ENCODE peak calls at places on chromosomes 6 and 20, in seven cellular contexts. Y is upper lobe of right lung; L is CD8-positive, alpha-beta memory T cell; B is astrocyte; M is right cardiac atrium; U is adipocyte; J is heart right ventricle. P is an unnamed sample.
A peak's percentile ranks its signal among the peaks of the same experiment; 100 is the strongest.

GRCh38 chr6:89290401-89291155 is 24.5 kb downstream of the GABRR2 start:
- DNase-seq in Y (peak; percentile 36), L (no peak), B (no peak), M (no peak), U (no peak), J (no peak), P (no peak)

GRCh38 chr20:61957961-61958715 is 107.5 kb downstream of the TAF4 start:
- DNase-seq in Y (peak; percentile 20), L (no peak), B (no peak), M (no peak), U (no peak), J (no peak), P (no peak)

GRCh38 chr6:166627875-166628849 is 1.1 kb upstream of the RPS6KA2 start:
- DNase-seq in Y (peak; percentile 85), L (no peak), B (peak; percentile 48), M (peak; percentile 87), U (peak; percentile 80), J (peak; percentile 87), P (peak; percentile 79)

GRCh38 chr6:140879861-140880260 is 1252.9 kb upstream of the GJE1 start:
- DNase-seq in Y (no peak), L (no peak), B (peak; percentile 62), M (no peak), U (peak; percentile 72), J (no peak), P (no peak)

GRCh38 chr6:100484474-100484873 is 19.8 kb upstream of the SIM1 start:
- DNase-seq in Y (no peak), L (no peak), B (peak; percentile 17), M (no peak), U (no peak), J (no peak), P (no peak)

GRCh38 chr20:4951299-4951698 is 50.0 kb downstream of the SLC23A2 start:
- DNase-seq in Y (no peak), L (no peak), B (peak; percentile 89), M (peak; percentile 24), U (peak; percentile 86), J (peak; percentile 38), P (no peak)

GRCh38 chr6:147285087-147285855 is 81.1 kb downstream of the STXBP5 start:
- DNase-seq in Y (no peak), L (peak; percentile 10), B (peak; percentile 50), M (no peak), U (peak; percentile 75), J (no peak), P (no peak)

GRCh38 chr20:3407426-3408250 is at the start of gene DNAAF9:
- DNase-seq in Y (peak; percentile 91), L (peak; percentile 73), B (peak; percentile 59), M (peak; percentile 75), U (peak; percentile 93), J (peak; percentile 80), P (peak; percentile 89)

GRCh38 chr6:144150673-144151009 is 324 bp downstream of the STX11 start:
- DNase-seq in Y (peak; percentile 77), L (peak; percentile 38), B (no peak), M (no peak), U (peak; percentile 50), J (no peak), P (no peak)

GRCh38 chr20:8744228-8744844 is 324.6 kb upstream of the PLCB4 start:
- DNase-seq in Y (no peak), L (no peak), B (no peak), M (no peak), U (peak; percentile 81), J (no peak), P (no peak)

GRCh38 chr6:165967768-165968408 is 199.8 kb downstream of the TBXT start:
- DNase-seq in Y (no peak), L (no peak), B (no peak), M (no peak), U (no peak), J (no peak), P (no peak)

GRCh38 chr6:116764961-116765841 is at the start of gene FAM162B:
- DNase-seq in Y (no peak), L (no peak), B (peak; percentile 5), M (peak; percentile 46), U (peak; percentile 45), J (peak; percentile 74), P (no peak)

GRCh38 chr6:158185729-158186456 is 17.7 kb downstream of the GTF2H5 start:
- DNase-seq in Y (no peak), L (no peak), B (peak; percentile 88), M (no peak), U (peak; percentile 50), J (no peak), P (no peak)

GRCh38 chr6:75266716-75267291 is 17.8 kb downstream of the TMEM30A start:
- DNase-seq in Y (no peak), L (peak; percentile 40), B (no peak), M (no peak), U (peak; percentile 84), J (no peak), P (no peak)

GRCh38 chr6:43502666-43503065 is 7.5 kb downstream of the LRRC73 start:
- DNase-seq in Y (no peak), L (no peak), B (no peak), M (no peak), U (no peak), J (no peak), P (no peak)

GRCh38 chr20:46709055-46709458 is 392 bp upstream of the SLC2A10 start:
- DNase-seq in Y (no peak), L (no peak), B (no peak), M (no peak), U (no peak), J (no peak), P (no peak)

GRCh38 chr6:119040229-119040628 is 38.2 kb downstream of the FAM184A start:
- DNase-seq in Y (peak; percentile 62), L (no peak), B (no peak), M (no peak), U (no peak), J (no peak), P (no peak)

GRCh38 chr6:110357298-110357695 is 852 bp downstream of the METTL24 start:
- DNase-seq in Y (no peak), L (no peak), B (no peak), M (no peak), U (no peak), J (no peak), P (no peak)

GRCh38 chr6:151389640-151390275 is 1.6 kb downstream of the ZBTB2 start:
- DNase-seq in Y (peak; percentile 74), L (no peak), B (peak; percentile 55), M (peak; percentile 71), U (peak; percentile 84), J (peak; percentile 80), P (peak; percentile 66)

GRCh38 chr20:59181936-59182335 is 18.3 kb downstream of the ZNF831 start:
- DNase-seq in Y (no peak), L (no peak), B (no peak), M (no peak), U (no peak), J (no peak), P (no peak)

DNA sequence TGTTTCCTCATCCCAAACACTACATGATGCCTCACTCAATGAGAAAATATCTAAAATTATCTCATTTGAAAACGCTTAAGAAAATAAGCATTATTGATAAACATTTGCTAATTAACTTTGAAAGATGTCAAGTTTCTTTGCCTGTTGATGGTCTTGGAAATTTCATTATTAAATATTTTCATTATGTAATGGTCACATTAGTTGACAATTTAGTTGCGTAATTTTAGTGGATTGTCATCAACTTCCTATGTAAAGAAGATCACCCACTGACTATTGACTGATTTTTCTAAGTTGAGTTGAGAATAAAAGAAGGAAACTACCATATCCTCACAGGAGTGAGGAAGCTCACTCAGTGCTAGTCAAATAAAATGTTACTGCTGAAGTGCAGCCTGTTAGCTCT is 79.9 kb upstream of the LY86 start:
- DNase-seq in Y (no peak), L (no peak), B (no peak), M (no peak), U (no peak), J (no peak), P (no peak)
- H3K27me3 ChIP-seq in Y (no peaks in the 10 kb centered on the region), L (no peaks in the 10 kb centered on the region), B (no peaks in the 10 kb centered on the region), M (no peaks in the 10 kb centered on the region), U (peaks cover 20% of the 10 kb centered on the region), J (no peaks in the 10 kb centered on the region), P (no peaks in the 10 kb centered on the region)

GRCh38 chr6:57072108-57072507 is 17.9 kb upstream of the ZNF451 start:
- DNase-seq in Y (no peak), L (no peak), B (no peak), M (no peak), U (no peak), J (no peak), P (no peak)

GRCh38 chr6:57069920-57070331 is 20.1 kb upstream of the ZNF451 start:
- DNase-seq in Y (no peak), L (no peak), B (no peak), M (no peak), U (no peak), J (no peak), P (no peak)

GRCh38 chr6:57074383-57074782 is 15.6 kb upstream of the ZNF451 start:
- DNase-seq in Y (no peak), L (no peak), B (no peak), M (no peak), U (no peak), J (no peak), P (no peak)

GRCh38 chr6:57078808-57079207 is 11.2 kb upstream of the ZNF451 start:
- DNase-seq in Y (no peak), L (no peak), B (no peak), M (no peak), U (no peak), J (no peak), P (no peak)

DNA sequence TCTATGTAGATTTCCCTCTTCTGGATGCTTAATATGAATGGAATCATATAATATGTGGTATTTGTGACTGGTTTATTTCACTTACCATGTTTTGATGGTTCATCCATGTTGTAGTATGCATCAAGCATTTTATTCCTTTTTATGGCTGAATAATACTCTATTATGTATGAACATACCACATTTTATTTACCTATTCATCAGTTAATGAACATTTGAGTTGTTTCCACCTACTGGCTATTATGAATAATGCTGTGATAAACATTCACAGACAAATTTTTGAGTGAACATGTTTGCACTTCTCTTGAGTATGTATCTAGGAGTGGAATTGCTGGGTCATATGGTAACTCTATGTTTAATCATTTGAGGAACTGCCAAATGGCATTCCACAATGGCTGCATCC is 14.9 kb upstream of the ZNF451 start:
- DNase-seq in Y (no peak), L (no peak), B (no peak), M (no peak), U (no peak), J (no peak), P (no peak)
- H3K9me3 ChIP-seq in Y (no peaks in the 10 kb centered on the region), L (no peaks in the 10 kb centered on the region), B (no peaks in the 10 kb centered on the region), M (no peaks in the 10 kb centered on the region), U (peaks cover 7% of the 10 kb centered on the region), J (peaks cover 4% of the 10 kb centered on the region), P (no peaks in the 10 kb centered on the region)

DNA sequence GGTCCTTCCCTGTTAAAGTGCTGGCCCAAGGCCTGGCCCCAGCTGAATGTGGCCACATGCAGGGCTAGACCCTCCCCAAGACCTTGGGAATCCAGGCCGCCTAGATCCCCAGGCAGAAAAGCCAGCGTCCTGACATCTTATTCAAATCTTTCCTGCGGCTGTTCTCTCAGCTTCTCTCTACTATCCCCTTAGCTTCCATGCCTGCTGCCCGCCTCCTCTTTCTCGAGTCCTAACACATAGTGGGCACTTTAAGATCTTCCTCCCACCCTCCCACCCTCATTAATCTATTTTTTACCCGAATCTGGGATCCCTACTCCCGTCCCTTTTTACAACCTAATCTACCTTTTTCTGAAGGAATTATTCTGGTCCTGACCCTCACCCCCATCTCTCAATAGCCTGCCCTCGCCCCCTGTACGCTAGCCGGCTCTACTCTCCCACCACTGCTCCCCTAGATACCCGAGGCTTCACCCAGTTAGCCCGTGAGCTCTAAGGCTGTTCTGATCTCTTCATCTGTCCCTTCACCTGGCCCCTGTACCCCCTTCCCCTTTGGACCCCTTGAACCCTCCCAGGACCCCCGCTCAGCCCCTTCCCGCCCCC is at the start of gene CCHCR1:
- DNase-seq in Y (no peak), L (no peak), B (no peak), M (no peak), U (peak; percentile 25), J (no peak), P (no peak)
- H3K4me1 ChIP-seq in Y (peaks cover 11% of the 10 kb centered on the region), L (peaks cover 18% of the 10 kb centered on the region), B (peaks cover 13% of the 10 kb centered on the region), M (peaks cover 13% of the 10 kb centered on the region), U (peaks cover 12% of the 10 kb centered on the region), J (peaks cover 32% of the 10 kb centered on the region), P (peaks cover 2% of the 10 kb centered on the region)

GRCh38 chr6:1404066-1404712 is 14.8 kb downstream of the FOXF2 start:
- DNase-seq in Y (no peak), L (no peak), B (no peak), M (no peak), U (no peak), J (no peak), P (no peak)
- H3K27me3 ChIP-seq in Y (peaks cover 4% of the 10 kb centered on the region), L (no peaks in the 10 kb centered on the region), B (no peaks in the 10 kb centered on the region), M (no peaks in the 10 kb centered on the region), U (no peaks in the 10 kb centered on the region), J (no peaks in the 10 kb centered on the region), P (peaks cover 34% of the 10 kb centered on the region)